ENCODE peak calls at places on chromosome 5, in ten cellular contexts. K is T-helper 17 cell; D is EL; A is naive thymus-derived CD8-positive, alpha-beta T cell; Q is H54; H is bronchial epithelial cell; F is Right ventricle myocardium inferior; E is midbrain; C is iPS-NIHi11; B is NCI-H1105. Y is an unnamed sample.
A peak's percentile ranks its signal among the peaks of the same experiment; 100 is the strongest.

GRCh38 chr5:177198738-177199137 is 65.2 kb downstream of the NSD1 start:
- DNase-seq in F (no peak), H (no peak), D (no peak), Q (no peak), B (no peak), C (no peak), E (no peak), A (no peak), K (no peak), Y (no peak)

GRCh38 chr5:174903333-174903732 is 179.0 kb downstream of the MSX2 start:
- DNase-seq in C (peak; percentile 20), K (no peak), E (no peak), H (no peak), D (no peak), A (no peak), Q (no peak), F (no peak), B (no peak), Y (no peak)

GRCh38 chr5:140391312-140391711 is 10.3 kb upstream of the ANKHD1 start:
- DNase-seq in H (no peak), E (no peak), C (no peak), K (no peak), B (no peak), A (no peak), Q (no peak), D (peak; percentile 34), F (no peak), Y (no peak)

GRCh38 chr5:144275329-144275728 is 104.7 kb downstream of the KCTD16 start:
- DNase-seq in E (no peak), Q (no peak), H (no peak), A (no peak), C (no peak), B (no peak), F (no peak), D (no peak), K (no peak), Y (no peak)

GRCh38 chr5:91538179-91538578 is 155.1 kb upstream of the ARRDC3 start:
- DNase-seq in A (no peak), H (peak; percentile 21), F (no peak), K (no peak), C (no peak), Q (no peak), E (no peak), B (no peak), D (no peak), Y (no peak)

GRCh38 chr5:151155149-151155776 is 2.3 kb downstream of the ANXA6 start:
- DNase-seq in D (peak; percentile 70), Q (peak; percentile 26), A (peak; percentile 66), F (no peak), H (no peak), K (peak; percentile 29), E (no peak), C (no peak), B (no peak), Y (no peak)

GRCh38 chr5:25458628-25459027 is 813.9 kb upstream of the CDH10 start:
- DNase-seq in B (no peak), E (no peak), F (no peak), C (no peak), H (peak; percentile 17), Q (no peak), A (no peak), D (no peak), K (no peak), Y (no peak)

GRCh38 chr5:9343146-9343850 is 202.6 kb downstream of the SEMA5A start:
- DNase-seq in A (no peak), K (no peak), C (no peak), D (peak; percentile 73), Q (no peak), B (no peak), F (no peak), E (no peak), H (peak; percentile 70), Y (no peak)

GRCh38 chr5:72440207-72440638 is 67.0 kb downstream of the ZNF366 start:
- DNase-seq in A (no peak), K (no peak), H (no peak), E (no peak), C (no peak), B (no peak), D (no peak), F (no peak), Q (no peak), Y (no peak)

GRCh38 chr5:134543820-134544692 is 18.6 kb downstream of the JADE2 start:
- DNase-seq in E (no peak), C (no peak), Q (no peak), H (no peak), K (no peak), D (no peak), F (no peak), A (no peak), B (no peak), Y (no peak)

GRCh38 chr5:179608131-179608581 is 15.3 kb downstream of the HNRNPH1 start:
- DNase-seq in D (no peak), F (no peak), H (no peak), B (no peak), K (peak; percentile 27), A (peak; percentile 47), C (no peak), Q (no peak), E (no peak), Y (no peak)

GRCh38 chr5:145975361-145976066 is 39.1 kb downstream of the SH3RF2 start:
- DNase-seq in K (no peak), F (no peak), C (no peak), B (no peak), D (peak; percentile 96), A (no peak), Q (peak; percentile 56), E (no peak), H (peak; percentile 95), Y (no peak)

GRCh38 chr5:5430136-5430535 is 7.7 kb downstream of the ICE1 start:
- DNase-seq in F (no peak), B (no peak), E (no peak), C (no peak), A (no peak), D (no peak), Q (no peak), H (no peak), K (no peak), Y (no peak)

GRCh38 chr5:87398981-87399616 is 13.6 kb downstream of the CCNH start:
- DNase-seq in Q (no peak), B (no peak), C (no peak), A (no peak), H (peak; percentile 27), D (no peak), E (no peak), K (no peak), F (no peak), Y (no peak)

GRCh38 chr5:176631383-176631970 is 1.0 kb downstream of the EIF4E1B start:
- DNase-seq in F (no peak), E (no peak), Q (no peak), C (no peak), A (no peak), K (no peak), H (no peak), B (no peak), D (no peak), Y (no peak)

GRCh38 chr5:15003511-15003920 is 131.9 kb upstream of the ANKH start:
- DNase-seq in B (peak; percentile 81), D (peak; percentile 67), F (no peak), A (peak; percentile 71), Q (peak; percentile 71), H (peak; percentile 73), E (peak; percentile 77), C (peak; percentile 75), K (peak; percentile 30), Y (peak; percentile 80)

GRCh38 chr5:129631946-129632345 is 115.9 kb upstream of the MINAR2 start:
- DNase-seq in C (no peak), A (no peak), E (no peak), K (no peak), B (no peak), H (peak; percentile 17), Q (no peak), D (peak; percentile 1), F (peak; percentile 39), Y (no peak)

GRCh38 chr5:73763300-73764032 is 137.5 kb downstream of the ARHGEF28 start:
- DNase-seq in K (no peak), H (no peak), C (no peak), E (no peak), Q (no peak), A (no peak), D (peak; percentile 49), F (no peak), B (no peak), Y (peak; percentile 97)

GRCh38 chr5:79567926-79568549 is 44.2 kb upstream of the TENT2 start:
- DNase-seq in E (no peak), B (no peak), Q (no peak), H (peak; percentile 15), C (no peak), K (no peak), F (no peak), A (no peak), D (peak; percentile 27), Y (no peak)

GRCh38 chr5:67957374-67957773 is 258.2 kb upstream of the PIK3R1 start:
- DNase-seq in C (peak; percentile 22), K (no peak), A (no peak), Q (no peak), H (no peak), F (no peak), B (no peak), E (no peak), D (no peak), Y (no peak)

GRCh38 chr5:148831590-148832565 is 5.5 kb downstream of the ADRB2 start:
- DNase-seq in A (no peak), C (no peak), B (no peak), F (no peak), H (peak; percentile 21), D (no peak), Q (no peak), E (peak; percentile 62), K (no peak), Y (no peak)

GRCh38 chr5:76125888-76126287 is 42.7 kb downstream of the SV2C start:
- DNase-seq in K (no peak), D (no peak), E (no peak), F (no peak), Q (no peak), B (no peak), A (no peak), C (no peak), H (no peak), Y (no peak)

GRCh38 chr5:172789687-172790495 is 18.9 kb upstream of the DUSP1 start:
- DNase-seq in A (no peak), E (peak; percentile 60), K (no peak), B (no peak), H (no peak), C (no peak), F (no peak), D (peak; percentile 77), Q (no peak), Y (no peak)

GRCh38 chr5:173764321-173765029 is 123.7 kb upstream of the CPEB4 start:
- DNase-seq in D (peak; percentile 96), K (no peak), A (no peak), F (peak; percentile 76), Q (peak; percentile 99), H (peak; percentile 88), E (no peak), C (peak; percentile 73), B (no peak), Y (no peak)

GRCh38 chr5:126335871-126336270 is 87.3 kb upstream of the GRAMD2B start:
- DNase-seq in Q (no peak), D (no peak), F (no peak), B (no peak), K (no peak), H (no peak), C (no peak), E (no peak), A (no peak), Y (no peak)

GRCh38 chr5:178078197-178078995 is 34.9 kb upstream of the N4BP3 start:
- DNase-seq in H (peak; percentile 63), E (no peak), K (no peak), A (no peak), B (no peak), C (no peak), Q (peak; percentile 85), F (no peak), D (peak; percentile 94), Y (no peak)

GRCh38 chr5:149053027-149053705 is 9.7 kb downstream of the SH3TC2 start:
- DNase-seq in H (peak; percentile 38), Q (peak; percentile 33), A (no peak), B (no peak), K (no peak), F (no peak), E (no peak), C (no peak), D (peak; percentile 45), Y (no peak)

GRCh38 chr5:173035904-173036707 is 20.0 kb upstream of the CREBRF start:
- DNase-seq in D (no peak), K (no peak), A (no peak), H (no peak), E (no peak), B (no peak), F (no peak), Q (no peak), C (no peak), Y (no peak)

Y was measured in NCI-H2227 treated with DMSO at 0.1 percent for 48 hours.